ENCODE peak calls at places on chromosome 5, in seven cellular contexts. S is IMR-90, B is neuronal stem cell, Z is mesendoderm, I is mesenchymal stem cell, K is H1, W is H9. V is an unnamed sample.

GRCh38 chr5:176609724-176610429 is at the start of gene GPRIN1:
- DNase-seq in S (peak), B (peak), Z (peak), I (peak), K (peak), W (peak), V (peak)

GRCh38 chr5:2204366-2205184 is 321.9 kb upstream of the IRX4 start:
- DNase-seq in S (no peak), B (no peak), Z (no peak), I (no peak), K (no peak), W (no peak), V (no peak)

GRCh38 chr5:31427013-31427783 is 104.7 kb downstream of the DROSHA start:
- DNase-seq in S (no peak), B (no peak), Z (peak), I (peak), K (no peak), W (no peak), V (no peak)

GRCh38 chr5:174642816-174643405 is 81.5 kb upstream of the MSX2 start:
- DNase-seq in S (no peak), B (no peak), Z (peak), I (no peak), K (no peak), W (no peak), V (peak)

GRCh38 chr5:170721681-170722080 is 61.8 kb upstream of the GABRP start:
- DNase-seq in S (no peak), B (no peak), Z (no peak), I (no peak), K (no peak), W (no peak), V (no peak)

GRCh38 chr5:175356428-175356827 is 87.6 kb downstream of the DRD1 start:
- DNase-seq in S (no peak), B (no peak), Z (no peak), I (no peak), K (no peak), W (no peak), V (no peak)

GRCh38 chr5:422323-423232 is 20.4 kb upstream of the EXOC3 start:
- DNase-seq in S (no peak), B (no peak), Z (no peak), I (no peak), K (no peak), W (no peak), V (no peak)

GRCh38 chr5:88665750-88666215 is 217.2 kb downstream of the MEF2C start:
- DNase-seq in S (no peak), B (peak), Z (no peak), I (no peak), K (no peak), W (peak), V (no peak)

GRCh38 chr5:144468542-144468941 is 297.9 kb downstream of the KCTD16 start:
- DNase-seq in S (no peak), B (no peak), Z (no peak), I (no peak), K (no peak), W (no peak), V (no peak)

GRCh38 chr5:116037236-116037822 is 5.1 kb downstream of the ARL14EPL start:
- DNase-seq in S (no peak), B (no peak), Z (no peak), I (no peak), K (no peak), W (no peak), V (no peak)

GRCh38 chr5:142961435-142962171 is 191.4 kb downstream of the ARHGAP26 start:
- DNase-seq in S (no peak), B (no peak), Z (no peak), I (no peak), K (no peak), W (no peak), V (no peak)

GRCh38 chr5:109654455-109654854 is 35.3 kb upstream of the MAN2A1 start:
- DNase-seq in S (no peak), B (no peak), Z (no peak), I (no peak), K (no peak), W (no peak), V (no peak)

GRCh38 chr5:135439426-135440205 is 7.5 kb downstream of the DCANP1 start:
- DNase-seq in S (no peak), B (no peak), Z (no peak), I (no peak), K (peak), W (peak), V (no peak)
- H4K8ac ChIP-seq in S (no peak), B (no peak), Z (no peak), I (no peak), K (no peak), W (no peak), V (no peak)

GRCh38 chr5:102834438-102834964 is 79.4 kb downstream of the PAM start:
- DNase-seq in S (no peak), B (no peak), Z (no peak), I (no peak), K (no peak), W (no peak), V (no peak)
- H3K23ac ChIP-seq in S (no peak), B (no peak), Z (no peak), I (no peak), K (no peak), W (no peak), V (no peak)

GRCh38 chr5:161406880-161407279 is 139.6 kb downstream of the GABRB2 start:
- DNase-seq in S (no peak), B (no peak), Z (peak), I (no peak), K (no peak), W (no peak), V (peak)

GRCh38 chr5:161403121-161403520 is 143.4 kb downstream of the GABRB2 start:
- DNase-seq in S (no peak), B (no peak), Z (no peak), I (no peak), K (no peak), W (no peak), V (no peak)

GRCh38 chr5:161400583-161400982 is 145.9 kb downstream of the GABRB2 start:
- DNase-seq in S (no peak), B (no peak), Z (no peak), I (no peak), K (no peak), W (no peak), V (no peak)

GRCh38 chr5:161399996-161400562 is 146.4 kb downstream of the GABRB2 start:
- DNase-seq in S (no peak), B (no peak), Z (no peak), I (no peak), K (no peak), W (no peak), V (no peak)

DNA sequence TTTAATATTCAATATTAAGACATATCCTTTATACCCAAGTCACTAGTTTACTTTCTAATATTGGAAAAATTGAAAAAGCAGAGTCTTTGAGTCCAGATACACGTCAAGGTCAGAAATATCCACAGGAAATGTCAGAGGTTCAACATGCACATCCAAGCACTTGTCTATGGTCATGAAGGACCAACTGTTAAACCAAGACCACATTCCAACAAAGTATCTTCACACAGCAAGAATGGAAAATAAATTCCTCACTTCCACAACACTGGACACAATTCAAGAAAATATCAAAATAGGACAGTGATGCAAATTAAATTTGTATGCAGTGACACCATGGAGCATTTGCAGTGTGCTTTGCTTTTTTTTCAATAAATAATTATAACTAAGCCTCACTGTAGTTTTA is 142.5 kb downstream of the GABRB2 start:
- DNase-seq in S (no peak), B (no peak), Z (no peak), I (no peak), K (no peak), W (no peak), V (no peak)
- H4K8ac ChIP-seq in S (no peak), B (no peak), Z (no peak), I (no peak), K (no peak), W (no peak), V (no peak)

GRCh38 chr5:127029513-127030258 is 672 bp downstream of the MARCHF3 start:
- DNase-seq in S (peak), B (peak), Z (peak), I (peak), K (peak), W (peak), V (peak)
- H3K23ac ChIP-seq in S (peak), B (peak), Z (no peak), I (no peak), K (no peak), W (no peak), V (no peak)

GRCh38 chr5:172588380-172588779 is 52.7 kb upstream of the NEURL1B start:
- DNase-seq in S (no peak), B (no peak), Z (no peak), I (no peak), K (no peak), W (no peak), V (no peak)
- H4K8ac ChIP-seq in S (no peak), B (no peak), Z (no peak), I (no peak), K (no peak), W (no peak), V (no peak)

GRCh38 chr5:58122993-58123392 is 336.9 kb downstream of the PLK2 start:
- DNase-seq in S (no peak), B (no peak), Z (no peak), I (no peak), K (no peak), W (no peak), V (no peak)
- H3K23ac ChIP-seq in S (no peak), B (no peak), Z (no peak), I (no peak), K (no peak), W (no peak), V (no peak)

DNA sequence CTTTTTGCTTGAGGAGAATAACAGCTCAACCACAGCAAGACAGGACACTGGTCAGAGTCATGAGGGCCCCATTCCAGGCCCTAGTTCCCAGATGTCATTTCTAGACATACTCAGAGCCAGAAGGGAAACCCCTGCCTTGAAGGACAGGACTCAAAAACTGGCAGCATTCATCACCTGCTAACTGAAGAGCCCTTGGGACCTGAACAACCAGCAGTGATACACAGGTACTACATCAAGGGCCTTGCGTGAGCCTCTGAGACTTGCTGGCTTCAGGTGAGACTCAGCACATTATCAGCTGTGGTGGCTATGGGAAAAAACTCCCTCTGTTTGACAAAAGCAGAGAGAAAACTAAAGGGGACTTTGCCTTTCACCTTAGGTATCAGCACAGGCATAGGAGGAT is 22.6 kb downstream of the TMEM267 start:
- DNase-seq in S (no peak), B (no peak), Z (no peak), I (no peak), K (no peak), W (no peak), V (no peak)
- H4K8ac ChIP-seq in S (no peak), B (no peak), Z (no peak), I (no peak), K (no peak), W (no peak), V (no peak)

V was measured in trophoblast cell.